ENCODE peak calls at places on chromosomes 16 and 17, in four cellular contexts. J, M, G and B are unnamed samples.

GRCh38 chr17:20955437-20956323 is 87.1 kb downstream of the USP22 start:
- DNase-seq in G (no peak), J (no peak), M (no peak), B (no peak)

GRCh38 chr16:56773531-56773930 is 43.6 kb downstream of the NUP93 start:
- DNase-seq in M (no peak), G (no peak), J (no peak), B (no peak)

GRCh38 chr16:88009566-88010342 is 58.5 kb downstream of the BANP start:
- DNase-seq in G (no peak), M (no peak), J (no peak), B (no peak)

GRCh38 chr16:81889896-81890634 is 111.0 kb downstream of the PLCG2 start:
- DNase-seq in G (peak), M (no peak), J (peak), B (peak)

GRCh38 chr16:1923299-1924034 is 5.3 kb upstream of the HS3ST6 start:
- DNase-seq in J (no peak), M (no peak), G (peak), B (no peak)

GRCh38 chr17:685006-685405 is 29.6 kb downstream of the VPS53 start:
- DNase-seq in J (no peak), G (no peak), M (no peak), B (no peak)

GRCh38 chr16:1564325-1564724 is 30.9 kb downstream of the TMEM204 start:
- DNase-seq in M (no peak), J (peak), G (peak), B (no peak)

GRCh38 chr17:83115202-83115651 is 35.8 kb downstream of the METRNL start:
- DNase-seq in M (no peak), G (no peak), J (no peak), B (no peak)

GRCh38 chr16:47940466-47940865 is 215.3 kb downstream of the ABCC12 start:
- DNase-seq in J (no peak), G (no peak), M (no peak), B (no peak)

GRCh38 chr17:20706752-20707372 is 127.3 kb downstream of the CDRT15L2 start:
- DNase-seq in M (no peak), G (no peak), J (no peak), B (no peak)

GRCh38 chr17:46878055-46878454 is 26.7 kb downstream of the WNT9B start:
- DNase-seq in J (peak), M (no peak), G (no peak), B (no peak)

GRCh38 chr17:57995076-57995956 is 7.3 kb upstream of the VEZF1 start:
- DNase-seq in J (peak), M (no peak), G (peak), B (peak)

GRCh38 chr16:68072038-68072695 is 13.0 kb upstream of the NFATC3 start:
- DNase-seq in M (no peak), J (no peak), G (peak), B (no peak)

GRCh38 chr16:22220076-22220453 is 14.0 kb downstream of the EEF2K start:
- DNase-seq in M (no peak), G (no peak), J (no peak), B (no peak)

GRCh38 chr17:76852843-76853242 is 15.4 kb upstream of the MGAT5B start:
- DNase-seq in J (no peak), G (no peak), M (no peak), B (no peak)

GRCh38 chr17:43702636-43703035 is 40.9 kb upstream of the MEOX1 start:
- DNase-seq in J (peak), M (no peak), G (peak), B (no peak)

GRCh38 chr16:73298562-73298961 is 250.6 kb upstream of the ZFHX3 start:
- DNase-seq in M (no peak), J (no peak), G (no peak), B (no peak)

GRCh38 chr17:4559139-4559791 is 1.1 kb downstream of the GGT6 start:
- DNase-seq in G (no peak), M (no peak), J (no peak), B (no peak)

GRCh38 chr16:3999479-3999868 is 116.8 kb downstream of the ADCY9 start:
- DNase-seq in M (no peak), G (no peak), J (no peak), B (no peak)

GRCh38 chr17:42038221-42038973 is 12.0 kb downstream of the C17orf113 start:
- DNase-seq in M (no peak), J (no peak), G (no peak), B (no peak)

GRCh38 chr17:57889892-57890856 is 40.3 kb upstream of the MRPS23 start:
- DNase-seq in J (peak), G (no peak), M (no peak), B (no peak)

GRCh38 chr16:67800252-67801046 is 5.9 kb downstream of the RANBP10 start:
- DNase-seq in G (no peak), M (no peak), J (no peak), B (no peak)

GRCh38 chr16:51762081-51762995 is 611.3 kb upstream of the SALL1 start:
- DNase-seq in G (peak), J (peak), M (no peak), B (peak)

GRCh38 chr16:89031715-89032659 is 55.0 kb upstream of the CBFA2T3 start:
- DNase-seq in M (peak), J (peak), G (no peak), B (no peak)
- TF ChIP-seq SPI1 in M (peak), J (peak), G (no peak), B (peak)

GRCh38 chr17:61750656-61751055 is 112.7 kb downstream of the BRIP1 start:
- DNase-seq in J (peak), G (no peak), M (peak), B (no peak)
- TF ChIP-seq SPI1 in J (peak), G (no peak), M (peak), B (peak)

GRCh38 chr17:14196337-14196997 is 40.2 kb downstream of the CDRT15 start:
- DNase-seq in J (peak), M (no peak), G (no peak), B (no peak)
- TF ChIP-seq SPI1 in J (peak), M (peak), G (peak), B (peak)

GRCh38 chr17:40069751-40070643 is 7.2 kb downstream of the THRA start:
- DNase-seq in J (peak), M (no peak), G (peak), B (no peak)
- TF ChIP-seq SPI1 in J (no peak), M (no peak), G (no peak), B (no peak)

DNA sequence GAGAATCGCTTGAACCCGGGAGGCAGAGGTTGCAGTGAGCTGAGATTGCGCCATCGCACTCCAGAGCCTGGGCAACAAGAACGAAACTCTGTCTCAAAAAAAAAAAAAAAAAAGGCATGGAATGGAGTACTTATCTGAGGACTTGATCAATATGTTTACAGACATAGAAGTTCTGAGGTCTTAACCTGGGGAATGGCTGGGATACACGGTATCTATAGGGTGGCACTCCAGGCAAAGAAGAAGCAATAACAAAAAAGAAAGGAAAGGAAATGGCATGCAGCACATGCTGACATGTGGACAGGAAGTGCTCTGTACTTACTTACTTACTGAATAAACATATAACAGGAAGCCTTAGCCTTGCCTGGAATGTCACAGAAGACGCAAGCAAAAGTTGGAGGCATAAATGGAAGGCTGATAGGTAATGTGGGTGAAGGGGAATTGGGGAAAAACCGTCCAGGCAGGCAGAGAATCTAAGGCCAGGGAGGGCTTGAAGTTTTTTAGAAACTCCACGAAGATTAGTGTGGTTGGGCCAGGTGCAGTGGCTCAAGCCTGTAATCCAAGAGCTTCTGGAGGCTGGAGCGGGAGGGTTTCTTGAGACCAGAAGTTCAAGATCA is 10.1 kb upstream of the SPOP start:
- DNase-seq in J (no peak), M (no peak), G (no peak), B (no peak)
- TF ChIP-seq SPI1 in J (peak), M (no peak), G (peak), B (peak)

GRCh38 chr17:74272731-74273201 is 1.3 kb upstream of the DNAI2 start:
- DNase-seq in J (no peak), M (no peak), G (no peak), B (no peak)

GRCh38 chr17:74271281-74271680 is 2.8 kb upstream of the DNAI2 start:
- DNase-seq in M (no peak), G (no peak), J (no peak), B (no peak)

GRCh38 chr17:74274060-74274702 is at the start of gene DNAI2:
- DNase-seq in G (peak), J (peak), M (no peak), B (no peak)

GRCh38 chr17:74270333-74270732 is 3.7 kb upstream of the DNAI2 start:
- DNase-seq in J (no peak), M (no peak), G (no peak), B (no peak)

DNA sequence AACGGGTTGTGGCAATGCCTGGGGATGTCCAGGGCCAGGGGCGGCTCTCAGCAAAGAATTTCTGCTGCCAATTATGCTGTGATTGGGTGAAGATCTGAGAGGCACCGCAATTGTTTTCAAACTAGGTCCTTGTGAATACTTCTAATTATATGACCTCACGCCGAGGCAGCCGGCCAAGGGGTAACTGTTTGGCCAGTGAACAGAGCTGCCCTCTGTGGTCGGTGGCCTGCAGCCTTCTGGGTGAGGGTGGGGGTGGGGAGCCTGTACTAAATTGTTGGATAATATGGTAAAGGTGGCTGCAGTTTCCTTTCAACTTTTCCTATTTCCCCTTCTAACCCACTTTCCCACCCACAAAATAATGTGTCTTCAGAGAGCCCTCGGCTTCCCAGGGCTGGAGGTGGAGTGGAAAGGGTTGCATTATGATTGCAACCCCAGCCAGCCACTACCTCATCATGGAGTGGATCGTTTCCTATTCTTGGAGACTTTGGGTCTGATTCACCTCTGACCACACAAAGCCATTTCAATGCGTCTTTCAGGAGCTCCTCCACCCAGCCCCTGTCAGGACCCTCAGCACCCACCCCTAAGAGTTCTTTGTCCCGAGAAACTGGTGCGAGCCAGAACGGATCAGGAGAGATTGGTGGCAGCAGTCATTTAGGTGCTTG is 2.0 kb upstream of the DNAI2 start:
- DNase-seq in J (no peak), M (no peak), G (no peak), B (no peak)
- TF ChIP-seq SPI1 in J (no peak), M (no peak), G (no peak), B (no peak)

GRCh38 chr16:86567701-86568571 is 1.3 kb downstream of the FOXC2 start:
- DNase-seq in G (no peak), J (no peak), M (no peak), B (no peak)

GRCh38 chr16:86565644-86566511 is 751 bp upstream of the FOXC2 start:
- DNase-seq in G (no peak), M (no peak), J (no peak), B (no peak)

GRCh38 chr16:86566966-86567700 is 504 bp downstream of the FOXC2 start:
- DNase-seq in M (no peak), G (no peak), J (no peak), B (no peak)

GRCh38 chr16:86565181-86565631 is 1.4 kb upstream of the FOXC2 start:
- DNase-seq in M (no peak), G (no peak), J (no peak), B (no peak)

DNA sequence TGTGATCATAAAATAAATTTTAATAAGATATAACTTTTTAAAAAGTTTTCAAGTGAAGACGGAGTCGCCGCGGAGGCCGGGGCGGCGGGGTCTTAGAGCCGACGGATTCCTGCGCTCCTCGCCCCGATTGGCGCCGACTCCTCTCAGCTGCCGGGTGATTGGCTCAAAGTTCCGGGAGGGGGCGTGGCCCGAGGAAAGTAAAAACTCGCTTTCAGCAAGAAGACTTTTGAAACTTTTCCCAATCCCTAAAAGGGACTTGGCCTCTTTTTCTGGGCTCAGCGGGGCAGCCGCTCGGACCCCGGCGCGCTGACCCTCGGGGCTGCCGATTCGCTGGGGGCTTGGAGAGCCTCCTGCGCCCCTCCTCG is at the start of gene FOXC2:
- DNase-seq in G (peak), J (no peak), M (no peak), B (no peak)
- TF ChIP-seq SPI1 in G (no peak), J (no peak), M (no peak), B (no peak)

DNA sequence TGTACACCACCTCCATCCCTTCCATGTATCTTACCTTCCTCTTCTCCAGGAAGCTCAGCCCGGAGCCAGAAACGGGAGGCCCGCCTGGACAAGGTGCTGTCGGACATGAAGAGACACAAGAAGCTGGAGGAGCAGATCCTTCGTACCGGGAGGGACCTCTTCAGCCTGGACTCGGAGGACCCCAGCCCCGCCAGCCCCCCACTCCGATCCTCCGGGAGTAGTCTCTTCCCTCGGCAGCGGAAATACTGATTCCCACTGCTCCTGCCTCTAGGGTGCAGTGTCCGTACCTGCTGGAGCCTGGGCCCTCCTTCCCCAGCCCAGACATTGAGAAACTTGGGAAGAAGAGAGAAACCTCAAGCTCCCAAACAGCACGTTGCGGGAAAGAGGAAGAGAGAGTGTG is 756 bp upstream of the MVP start:
- DNase-seq in G (no peak), M (no peak), J (no peak), B (no peak)
- TF ChIP-seq SPI1 in G (no peak), M (no peak), J (no peak), B (peak)

GRCh38 chr17:55607736-55608341 is 96.6 kb upstream of the SMIM36 start:
- DNase-seq in G (no peak), M (no peak), J (no peak), B (no peak)
- TF ChIP-seq SPI1 in G (no peak), M (no peak), J (no peak), B (no peak)

DNA sequence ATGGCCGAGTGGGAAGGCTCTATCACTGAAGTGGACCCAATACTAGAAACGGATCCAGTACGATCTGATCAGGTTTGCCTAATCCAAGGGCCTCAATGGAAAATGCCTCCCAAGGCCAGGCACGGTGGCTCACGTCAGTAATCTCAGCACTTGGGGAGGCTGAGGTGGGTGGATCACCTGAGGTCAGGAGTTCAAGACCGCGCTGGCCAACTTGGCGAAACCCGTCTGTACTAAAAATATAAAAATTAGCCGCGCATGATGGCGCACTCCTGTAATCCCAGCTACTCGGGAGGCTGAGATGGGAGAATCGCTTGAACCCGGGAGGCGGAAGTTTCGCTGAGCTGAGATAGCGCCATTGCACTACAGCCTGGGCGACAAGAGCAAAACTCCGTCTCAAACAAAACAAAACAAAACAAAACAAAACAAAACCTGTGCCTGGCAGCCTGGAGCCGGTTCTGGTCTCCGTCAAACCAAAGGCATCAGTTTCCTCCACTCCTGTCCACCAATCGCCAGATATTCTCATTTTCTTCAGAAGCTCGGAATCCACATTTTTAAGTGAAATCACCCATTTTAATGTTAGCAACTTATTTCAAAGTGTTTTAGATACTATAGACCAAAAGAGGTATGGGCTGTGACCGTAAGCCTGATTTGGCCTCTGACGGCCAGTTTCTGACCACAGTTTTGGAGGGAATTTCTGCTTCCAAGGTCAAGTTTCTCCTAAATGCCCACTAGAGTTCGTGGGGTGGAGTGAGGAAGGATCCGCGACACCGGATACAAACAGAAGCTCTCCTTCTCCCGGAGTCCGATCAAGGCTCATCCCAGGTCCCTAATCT is 664 bp downstream of the NQO1 start:
- DNase-seq in M (no peak), G (no peak), J (no peak), B (no peak)
- TF ChIP-seq SPI1 in M (no peak), G (no peak), J (no peak), B (no peak)